ENCODE peak calls at places on chromosomes 1 and 21, in eight cellular contexts. One of them, this sample, is unnamed.

GRCh38 chr21:31530918-31531705 is 128.4 kb upstream of the SOD1 start:
- DNase-seq in thoracic aorta: no peak
- DNase-seq in ovary: no peak
- DNase-seq in brain microvascular endothelial cell: no peak
- DNase-seq in CD8-positive, alpha-beta memory T cell: no peak
- DNase-seq in Panc1: no peak
- DNase-seq in neuronal stem cell: no peak
- DNase-seq in sigmoid colon: no peak
- DNase-seq in this sample: no peak

GRCh38 chr1:244280221-244280620 is 171.5 kb downstream of the ADSS2 start:
- DNase-seq in thoracic aorta: no peak
- DNase-seq in ovary: no peak
- DNase-seq in brain microvascular endothelial cell: no peak
- DNase-seq in CD8-positive, alpha-beta memory T cell: no peak
- DNase-seq in Panc1: no peak
- DNase-seq in neuronal stem cell: no peak
- DNase-seq in sigmoid colon: no peak
- DNase-seq in this sample: no peak

GRCh38 chr21:34949499-34949898 is 99.6 kb downstream of the RUNX1 start:
- DNase-seq in thoracic aorta: no peak
- DNase-seq in ovary: no peak
- DNase-seq in brain microvascular endothelial cell: no peak
- DNase-seq in CD8-positive, alpha-beta memory T cell: no peak
- DNase-seq in Panc1: no peak
- DNase-seq in neuronal stem cell: no peak
- DNase-seq in sigmoid colon: no peak
- DNase-seq in this sample: no peak

GRCh38 chr1:183063349-183063748 is 40.1 kb downstream of the LAMC1 start:
- DNase-seq in thoracic aorta: no peak
- DNase-seq in ovary: no peak
- DNase-seq in brain microvascular endothelial cell: no peak
- DNase-seq in CD8-positive, alpha-beta memory T cell: no peak
- DNase-seq in Panc1: no peak
- DNase-seq in neuronal stem cell: no peak
- DNase-seq in sigmoid colon: no peak
- DNase-seq in this sample: no peak

GRCh38 chr21:36723371-36723881 is 24.5 kb downstream of the SIM2 start:
- DNase-seq in thoracic aorta: no peak
- DNase-seq in ovary: no peak
- DNase-seq in brain microvascular endothelial cell: no peak
- DNase-seq in CD8-positive, alpha-beta memory T cell: no peak
- DNase-seq in Panc1: no peak
- DNase-seq in neuronal stem cell: no peak
- DNase-seq in sigmoid colon: peak
- DNase-seq in this sample: peak

GRCh38 chr21:44059710-44060109 is 47.5 kb upstream of the PWP2 start:
- DNase-seq in thoracic aorta: no peak
- DNase-seq in ovary: no peak
- DNase-seq in brain microvascular endothelial cell: no peak
- DNase-seq in CD8-positive, alpha-beta memory T cell: no peak
- DNase-seq in Panc1: no peak
- DNase-seq in neuronal stem cell: no peak
- DNase-seq in sigmoid colon: no peak
- DNase-seq in this sample: no peak

GRCh38 chr1:64877151-64877550 is 89.2 kb downstream of the JAK1 start:
- DNase-seq in thoracic aorta: no peak
- DNase-seq in ovary: no peak
- DNase-seq in brain microvascular endothelial cell: no peak
- DNase-seq in CD8-positive, alpha-beta memory T cell: peak
- DNase-seq in Panc1: no peak
- DNase-seq in neuronal stem cell: no peak
- DNase-seq in sigmoid colon: no peak
- DNase-seq in this sample: no peak

GRCh38 chr1:183871142-183871541 is 66.2 kb downstream of the RGL1 start:
- DNase-seq in thoracic aorta: no peak
- DNase-seq in ovary: no peak
- DNase-seq in brain microvascular endothelial cell: peak
- DNase-seq in CD8-positive, alpha-beta memory T cell: no peak
- DNase-seq in Panc1: peak
- DNase-seq in neuronal stem cell: no peak
- DNase-seq in sigmoid colon: no peak
- DNase-seq in this sample: no peak

GRCh38 chr1:110241516-110241915 is 31.4 kb downstream of the KCNC4 start:
- DNase-seq in thoracic aorta: no peak
- DNase-seq in ovary: no peak
- DNase-seq in brain microvascular endothelial cell: no peak
- DNase-seq in CD8-positive, alpha-beta memory T cell: no peak
- DNase-seq in Panc1: no peak
- DNase-seq in neuronal stem cell: no peak
- DNase-seq in sigmoid colon: no peak
- DNase-seq in this sample: no peak

GRCh38 chr1:239354211-239354610 is 32.2 kb upstream of the CHRM3 start:
- DNase-seq in thoracic aorta: no peak
- DNase-seq in ovary: no peak
- DNase-seq in brain microvascular endothelial cell: no peak
- DNase-seq in CD8-positive, alpha-beta memory T cell: no peak
- DNase-seq in Panc1: no peak
- DNase-seq in neuronal stem cell: no peak
- DNase-seq in sigmoid colon: no peak
- DNase-seq in this sample: no peak

GRCh38 chr1:91124290-91124975 is 102.6 kb upstream of the ZNF644 start:
- DNase-seq in thoracic aorta: no peak
- DNase-seq in ovary: no peak
- DNase-seq in brain microvascular endothelial cell: no peak
- DNase-seq in CD8-positive, alpha-beta memory T cell: no peak
- DNase-seq in Panc1: no peak
- DNase-seq in neuronal stem cell: no peak
- DNase-seq in sigmoid colon: no peak
- DNase-seq in this sample: no peak

GRCh38 chr1:201552941-201553341 is 14.0 kb downstream of the NAV1 start:
- DNase-seq in thoracic aorta: no peak
- DNase-seq in ovary: no peak
- DNase-seq in brain microvascular endothelial cell: peak
- DNase-seq in CD8-positive, alpha-beta memory T cell: no peak
- DNase-seq in Panc1: no peak
- DNase-seq in neuronal stem cell: no peak
- DNase-seq in sigmoid colon: no peak
- DNase-seq in this sample: no peak

GRCh38 chr1:12407050-12407961 is 177.5 kb downstream of the VPS13D start:
- DNase-seq in thoracic aorta: no peak
- DNase-seq in ovary: peak
- DNase-seq in brain microvascular endothelial cell: peak
- DNase-seq in CD8-positive, alpha-beta memory T cell: peak
- DNase-seq in Panc1: peak
- DNase-seq in neuronal stem cell: no peak
- DNase-seq in sigmoid colon: no peak
- DNase-seq in this sample: no peak

GRCh38 chr1:192311281-192311680 is 5.5 kb upstream of the RGS21 start:
- DNase-seq in thoracic aorta: no peak
- DNase-seq in ovary: no peak
- DNase-seq in brain microvascular endothelial cell: peak
- DNase-seq in CD8-positive, alpha-beta memory T cell: no peak
- DNase-seq in Panc1: peak
- DNase-seq in neuronal stem cell: no peak
- DNase-seq in sigmoid colon: no peak
- DNase-seq in this sample: no peak

GRCh38 chr1:63294797-63295594 is 27.4 kb upstream of the FOXD3 start:
- DNase-seq in thoracic aorta: no peak
- DNase-seq in ovary: no peak
- DNase-seq in brain microvascular endothelial cell: no peak
- DNase-seq in CD8-positive, alpha-beta memory T cell: no peak
- DNase-seq in Panc1: no peak
- DNase-seq in neuronal stem cell: no peak
- DNase-seq in sigmoid colon: no peak
- DNase-seq in this sample: no peak

GRCh38 chr1:209785592-209785991 is 1.2 kb upstream of the C1orf74 start:
- DNase-seq in thoracic aorta: no peak
- DNase-seq in ovary: no peak
- DNase-seq in brain microvascular endothelial cell: no peak
- DNase-seq in CD8-positive, alpha-beta memory T cell: no peak
- DNase-seq in Panc1: no peak
- DNase-seq in neuronal stem cell: no peak
- DNase-seq in sigmoid colon: no peak
- DNase-seq in this sample: no peak

GRCh38 chr1:209791920-209792319 is 7.6 kb upstream of the C1orf74 start:
- DNase-seq in thoracic aorta: no peak
- DNase-seq in ovary: no peak
- DNase-seq in brain microvascular endothelial cell: no peak
- DNase-seq in CD8-positive, alpha-beta memory T cell: no peak
- DNase-seq in Panc1: no peak
- DNase-seq in neuronal stem cell: no peak
- DNase-seq in sigmoid colon: no peak
- DNase-seq in this sample: no peak

GRCh38 chr1:209789245-209789644 is 4.9 kb upstream of the C1orf74 start:
- DNase-seq in thoracic aorta: no peak
- DNase-seq in ovary: no peak
- DNase-seq in brain microvascular endothelial cell: no peak
- DNase-seq in CD8-positive, alpha-beta memory T cell: no peak
- DNase-seq in Panc1: no peak
- DNase-seq in neuronal stem cell: no peak
- DNase-seq in sigmoid colon: no peak
- DNase-seq in this sample: no peak

GRCh38 chr1:209787551-209787950 is 3.2 kb upstream of the C1orf74 start:
- DNase-seq in thoracic aorta: no peak
- DNase-seq in ovary: peak
- DNase-seq in brain microvascular endothelial cell: no peak
- DNase-seq in CD8-positive, alpha-beta memory T cell: no peak
- DNase-seq in Panc1: no peak
- DNase-seq in neuronal stem cell: no peak
- DNase-seq in sigmoid colon: peak
- DNase-seq in this sample: peak

GRCh38 chr1:209790286-209791193 is 6.2 kb upstream of the C1orf74 start:
- DNase-seq in thoracic aorta: no peak
- DNase-seq in ovary: no peak
- DNase-seq in brain microvascular endothelial cell: no peak
- DNase-seq in CD8-positive, alpha-beta memory T cell: no peak
- DNase-seq in Panc1: no peak
- DNase-seq in neuronal stem cell: no peak
- DNase-seq in sigmoid colon: no peak
- DNase-seq in this sample: no peak
- H3K27ac ChIP-seq in thoracic aorta: no peak
- H3K27ac ChIP-seq in ovary: no peak
- H3K27ac ChIP-seq in brain microvascular endothelial cell: no peak
- H3K27ac ChIP-seq in CD8-positive, alpha-beta memory T cell: no peak
- H3K27ac ChIP-seq in Panc1: no peak
- H3K27ac ChIP-seq in neuronal stem cell: no peak
- H3K27ac ChIP-seq in sigmoid colon: no peak
- H3K27ac ChIP-seq in this sample: no peak

GRCh38 chr1:203571661-203572060 is 55.0 kb upstream of the ATP2B4 start:
- DNase-seq in thoracic aorta: no peak
- DNase-seq in ovary: no peak
- DNase-seq in brain microvascular endothelial cell: no peak
- DNase-seq in CD8-positive, alpha-beta memory T cell: no peak
- DNase-seq in Panc1: no peak
- DNase-seq in neuronal stem cell: no peak
- DNase-seq in sigmoid colon: no peak
- DNase-seq in this sample: no peak

GRCh38 chr1:203570805-203571204 is 55.8 kb upstream of the ATP2B4 start:
- DNase-seq in thoracic aorta: no peak
- DNase-seq in ovary: no peak
- DNase-seq in brain microvascular endothelial cell: no peak
- DNase-seq in CD8-positive, alpha-beta memory T cell: no peak
- DNase-seq in Panc1: no peak
- DNase-seq in neuronal stem cell: no peak
- DNase-seq in sigmoid colon: no peak
- DNase-seq in this sample: no peak

GRCh38 chr1:203572134-203572625 is 54.5 kb upstream of the ATP2B4 start:
- DNase-seq in thoracic aorta: no peak
- DNase-seq in ovary: peak
- DNase-seq in brain microvascular endothelial cell: peak
- DNase-seq in CD8-positive, alpha-beta memory T cell: no peak
- DNase-seq in Panc1: no peak
- DNase-seq in neuronal stem cell: peak
- DNase-seq in sigmoid colon: no peak
- DNase-seq in this sample: no peak

GRCh38 chr1:203567596-203567995 is 59.0 kb upstream of the ATP2B4 start:
- DNase-seq in thoracic aorta: no peak
- DNase-seq in ovary: no peak
- DNase-seq in brain microvascular endothelial cell: no peak
- DNase-seq in CD8-positive, alpha-beta memory T cell: no peak
- DNase-seq in Panc1: no peak
- DNase-seq in neuronal stem cell: no peak
- DNase-seq in sigmoid colon: no peak
- DNase-seq in this sample: no peak

DNA sequence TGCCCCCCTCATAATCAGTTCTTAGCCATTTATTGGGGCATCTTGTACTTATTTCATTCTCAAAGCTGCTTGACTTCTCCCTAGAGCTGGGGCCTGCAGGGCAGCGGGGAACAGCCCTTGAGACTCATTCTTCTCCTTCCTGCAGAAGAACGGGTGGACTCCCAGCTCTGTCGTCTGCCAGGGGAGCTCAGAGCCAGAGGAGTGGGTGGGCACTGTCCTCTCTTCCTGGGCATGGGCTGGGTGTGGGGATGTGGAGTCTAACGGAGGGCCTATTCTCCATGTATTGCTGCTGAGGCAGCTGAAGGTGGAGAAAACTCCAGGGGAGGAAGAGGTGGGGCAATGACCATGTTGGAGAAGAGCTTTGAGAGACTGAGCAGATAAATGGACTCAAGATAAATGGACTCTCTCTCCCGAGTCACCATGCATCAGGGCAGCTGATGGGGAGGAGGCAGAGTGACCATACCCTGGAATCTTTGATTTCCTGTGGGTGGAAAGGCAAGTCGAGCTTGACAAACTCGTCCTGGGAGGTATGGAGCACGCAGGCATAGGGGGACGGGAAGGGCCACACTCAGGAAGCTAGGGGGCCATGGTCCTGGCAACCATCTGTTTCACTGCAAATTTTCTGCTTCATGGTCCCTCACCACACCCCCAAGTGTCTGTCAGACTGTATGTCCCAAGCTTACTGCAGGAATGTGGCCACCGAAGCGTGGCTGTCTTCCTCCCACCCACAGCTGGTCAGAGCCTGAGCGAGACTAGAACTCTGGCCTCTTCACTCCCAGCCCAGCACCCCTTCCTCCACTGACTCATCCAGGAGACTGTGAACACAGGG is 56.9 kb upstream of the ATP2B4 start:
- DNase-seq in thoracic aorta: no peak
- DNase-seq in ovary: no peak
- DNase-seq in brain microvascular endothelial cell: peak
- DNase-seq in CD8-positive, alpha-beta memory T cell: no peak
- DNase-seq in Panc1: no peak
- DNase-seq in neuronal stem cell: no peak
- DNase-seq in sigmoid colon: no peak
- DNase-seq in this sample: no peak
- H3K27ac ChIP-seq in thoracic aorta: no peak
- H3K27ac ChIP-seq in ovary: no peak
- H3K27ac ChIP-seq in brain microvascular endothelial cell: peak
- H3K27ac ChIP-seq in CD8-positive, alpha-beta memory T cell: no peak
- H3K27ac ChIP-seq in Panc1: no peak
- H3K27ac ChIP-seq in neuronal stem cell: no peak
- H3K27ac ChIP-seq in sigmoid colon: no peak
- H3K27ac ChIP-seq in this sample: no peak

GRCh38 chr1:224456637-224456953 is 22.0 kb upstream of the WDR26 start:
- DNase-seq in thoracic aorta: no peak
- DNase-seq in ovary: no peak
- DNase-seq in brain microvascular endothelial cell: no peak
- DNase-seq in CD8-positive, alpha-beta memory T cell: no peak
- DNase-seq in Panc1: no peak
- DNase-seq in neuronal stem cell: no peak
- DNase-seq in sigmoid colon: no peak
- DNase-seq in this sample: no peak
- H3K27ac ChIP-seq in thoracic aorta: peak
- H3K27ac ChIP-seq in ovary: no peak
- H3K27ac ChIP-seq in brain microvascular endothelial cell: no peak
- H3K27ac ChIP-seq in CD8-positive, alpha-beta memory T cell: no peak
- H3K27ac ChIP-seq in Panc1: peak
- H3K27ac ChIP-seq in neuronal stem cell: no peak
- H3K27ac ChIP-seq in sigmoid colon: peak
- H3K27ac ChIP-seq in this sample: peak

GRCh38 chr1:38029081-38029681 is 16.6 kb downstream of the UTP11 start:
- DNase-seq in thoracic aorta: no peak
- DNase-seq in ovary: peak
- DNase-seq in brain microvascular endothelial cell: no peak
- DNase-seq in CD8-positive, alpha-beta memory T cell: no peak
- DNase-seq in Panc1: no peak
- DNase-seq in neuronal stem cell: no peak
- DNase-seq in sigmoid colon: peak
- DNase-seq in this sample: no peak
- H3K27ac ChIP-seq in thoracic aorta: no peak
- H3K27ac ChIP-seq in ovary: no peak
- H3K27ac ChIP-seq in brain microvascular endothelial cell: no peak
- H3K27ac ChIP-seq in CD8-positive, alpha-beta memory T cell: no peak
- H3K27ac ChIP-seq in Panc1: peak
- H3K27ac ChIP-seq in neuronal stem cell: no peak
- H3K27ac ChIP-seq in sigmoid colon: no peak
- H3K27ac ChIP-seq in this sample: no peak

This sample was measured in Peyer's patch.